ENCODE peak calls at places on chromosomes 6 and 20, in ten cellular contexts. N is T-cell; R is K562; S is Right ventricle myocardium superior; D is amniotic stem cell; H is DMS153; P is activated CD8-positive, alpha-beta memory T cell treated with anti-CD3 and anti-CD28 coated beads for 48 hours; F is stimulated activated CD4-positive, alpha-beta T cell treated with anti-CD3 and anti-CD28 coated beads, Interleukin-4, amount 100 ng/mL, for 4 hours; I is GM12865; B is left cardiac atrium. U is an unnamed sample.

GRCh38 chr6:140867336-140867735 is 1265.4 kb upstream of the GJE1 start:
- DNase-seq in S (no peak), H (no peak), R (no peak), P (no peak), F (no peak), N (no peak), B (no peak), I (no peak), D (no peak), U (no peak)

GRCh38 chr6:167565884-167566491 is 241.1 kb downstream of the TTLL2 start:
- DNase-seq in D (no peak), N (no peak), P (no peak), H (no peak), F (no peak), R (peak; percentile 32), B (peak; percentile 79), S (peak; percentile 47), I (no peak), U (no peak)

GRCh38 chr6:145964948-145965366 is 799 bp upstream of the SHPRH start:
- DNase-seq in F (no peak), R (no peak), I (no peak), D (no peak), B (no peak), S (no peak), N (no peak), H (peak; percentile 7), P (no peak), U (no peak)

GRCh38 chr6:148998704-148999103 is 251.9 kb downstream of the UST start:
- DNase-seq in B (no peak), R (no peak), F (no peak), H (no peak), D (no peak), I (no peak), P (no peak), N (no peak), S (no peak), U (no peak)

GRCh38 chr6:69994251-69994650 is 127.9 kb downstream of the COL19A1 start:
- DNase-seq in H (no peak), D (no peak), R (no peak), I (no peak), N (no peak), P (no peak), B (no peak), S (no peak), F (no peak), U (no peak)

GRCh38 chr6:82246802-82247633 is 526 bp downstream of the IBTK start:
- DNase-seq in N (no peak), D (no peak), H (peak; percentile 25), I (peak; percentile 66), F (no peak), R (peak; percentile 64), B (peak; percentile 72), P (peak; percentile 13), S (peak; percentile 76), U (no peak)

GRCh38 chr6:141641406-141641805 is 491.3 kb upstream of the GJE1 start:
- DNase-seq in H (no peak), F (no peak), N (no peak), B (no peak), R (no peak), S (no peak), I (no peak), D (no peak), P (no peak), U (no peak)

GRCh38 chr6:1212919-1213318 is 99.0 kb upstream of the FOXQ1 start:
- DNase-seq in R (no peak), B (no peak), S (no peak), N (no peak), D (no peak), H (no peak), I (no peak), P (no peak), F (no peak), U (no peak)

GRCh38 chr20:10074513-10074912 is 39.7 kb downstream of the ANKEF1 start:
- DNase-seq in D (peak; percentile 88), I (peak; percentile 40), S (peak; percentile 44), B (peak; percentile 41), R (no peak), H (peak; percentile 31), F (no peak), P (no peak), N (no peak), U (no peak)

GRCh38 chr6:82397962-82398692 is 34.5 kb downstream of the TPBG start:
- DNase-seq in F (no peak), H (no peak), B (no peak), P (no peak), D (no peak), I (no peak), S (no peak), R (no peak), N (no peak), U (no peak)

GRCh38 chr6:88349511-88349910 is 183.4 kb upstream of the CNR1 start:
- DNase-seq in I (no peak), P (no peak), D (no peak), R (no peak), H (no peak), N (no peak), B (no peak), F (no peak), S (no peak), U (no peak)

GRCh38 chr20:325889-326644 is 715 bp downstream of the SOX12 start:
- DNase-seq in N (no peak), I (peak; percentile 77), F (peak; percentile 44), R (peak; percentile 57), S (peak; percentile 83), H (peak; percentile 39), D (no peak), B (peak; percentile 78), P (no peak), U (peak; percentile 16)

GRCh38 chr6:2633763-2634150 is 117.0 kb downstream of the MYLK4 start:
- DNase-seq in F (no peak), P (no peak), H (no peak), B (no peak), D (no peak), N (no peak), I (no peak), S (no peak), R (no peak), U (no peak)

GRCh38 chr20:45592574-45593189 is 13.6 kb upstream of the WFDC8 start:
- DNase-seq in D (no peak), R (peak; percentile 19), H (peak; percentile 13), F (no peak), B (no peak), N (no peak), I (peak; percentile 77), S (no peak), P (no peak), U (no peak)

GRCh38 chr6:73513496-73513854 is 7.4 kb downstream of the EEF1A1 start:
- DNase-seq in R (no peak), I (peak; percentile 51), B (no peak), H (no peak), S (no peak), F (no peak), P (no peak), D (no peak), N (no peak), U (no peak)

GRCh38 chr20:51596656-51597388 is 54.3 kb upstream of the NFATC2 start:
- DNase-seq in S (no peak), H (no peak), P (no peak), D (no peak), B (no peak), F (no peak), I (no peak), N (no peak), R (no peak), U (no peak)

GRCh38 chr6:9204171-9204570 is 768.8 kb upstream of the SLC35B3 start:
- DNase-seq in D (peak; percentile 48), B (no peak), F (no peak), N (no peak), S (no peak), R (no peak), P (no peak), I (no peak), H (no peak), U (no peak)

GRCh38 chr6:164854526-164854925 is 454.9 kb downstream of the C6orf118 start:
- DNase-seq in F (no peak), N (no peak), S (no peak), D (no peak), P (no peak), R (no peak), B (no peak), I (no peak), H (no peak), U (no peak)

GRCh38 chr6:11309947-11310665 is 77.6 kb upstream of the NEDD9 start:
- DNase-seq in S (no peak), I (no peak), N (no peak), P (no peak), F (no peak), H (no peak), R (no peak), B (no peak), D (no peak), U (no peak)

GRCh38 chr20:63089051-63089907 is 82.5 kb upstream of the BHLHE23 start:
- DNase-seq in P (no peak), S (peak; percentile 33), I (no peak), N (no peak), B (peak; percentile 8), R (no peak), D (no peak), F (no peak), H (peak; percentile 29), U (no peak)

GRCh38 chr6:129696843-129697242 is 13.1 kb downstream of the ARHGAP18 start:
- DNase-seq in F (no peak), D (no peak), R (peak; percentile 17), N (no peak), I (no peak), S (no peak), H (no peak), B (no peak), P (no peak), U (no peak)

GRCh38 chr20:56893206-56893605 is 264.1 kb downstream of the TFAP2C start:
- DNase-seq in H (no peak), F (no peak), R (no peak), S (no peak), B (no peak), P (no peak), I (peak; percentile 20), N (no peak), D (no peak), U (no peak)

GRCh38 chr20:18019068-18019467 is 38.6 kb downstream of the OVOL2 start:
- DNase-seq in D (no peak), R (peak; percentile 35), F (no peak), P (no peak), N (no peak), S (no peak), H (no peak), B (no peak), I (peak; percentile 63), U (no peak)

GRCh38 chr20:9290331-9290730 is 221.4 kb downstream of the PLCB4 start:
- DNase-seq in S (no peak), B (no peak), N (no peak), I (no peak), F (no peak), R (no peak), P (no peak), H (no peak), D (no peak), U (no peak)

GRCh38 chr20:49935746-49936152 is 448 bp upstream of the RNF114 start:
- DNase-seq in R (no peak), B (no peak), F (no peak), P (no peak), I (no peak), D (no peak), S (no peak), H (no peak), N (no peak), U (no peak)

GRCh38 chr6:53752856-53753255 is 41.9 kb upstream of the LRRC1 start:
- DNase-seq in D (peak; percentile 40), B (no peak), P (no peak), R (no peak), I (no peak), H (no peak), S (no peak), N (no peak), F (no peak), U (no peak)

GRCh38 chr6:44232676-44233559 is 9.5 kb downstream of the SLC29A1 start:
- DNase-seq in R (no peak), B (no peak), I (no peak), D (no peak), N (no peak), P (no peak), F (no peak), H (no peak), S (no peak), U (no peak)

GRCh38 chr6:71460933-71461332 is 172.3 kb downstream of the OGFRL1 start:
- DNase-seq in H (no peak), N (no peak), B (no peak), P (no peak), R (no peak), I (no peak), F (no peak), S (no peak), D (no peak), U (no peak)

U was measured in CD8-positive, alpha-beta T cell.